ENCODE peak calls at places on chromosomes 12 and 14, in five cellular contexts. L is pancreas, R is AG09309, Z is NB4, W is progenitor cell of endocrine pancreas. B is an unnamed sample.

GRCh38 chr12:10119072-10119471 is 10.9 kb downstream of the CLEC7A start:
- DNase-seq in L (no peak), R (no peak), Z (no peak), W (no peak), B (no peak)

GRCh38 chr12:109998241-109998903 is 858 bp upstream of the ANKRD13A start:
- DNase-seq in L (no peak), R (no peak), Z (peak; percentile 49), W (no peak), B (no peak)

GRCh38 chr14:97798204-97798603 is 1001.0 kb downstream of the VRK1 start:
- DNase-seq in L (no peak), R (no peak), Z (no peak), W (no peak), B (no peak)

GRCh38 chr14:55131782-55132181 is 2.7 kb downstream of the LGALS3 start:
- DNase-seq in L (no peak), R (no peak), Z (peak; percentile 64), W (no peak), B (no peak)

GRCh38 chr12:32483499-32483898 is 84.1 kb downstream of the FGD4 start:
- DNase-seq in L (no peak), R (no peak), Z (peak; percentile 82), W (no peak), B (no peak)

GRCh38 chr14:26286066-26286791 is 311.6 kb downstream of the NOVA1 start:
- DNase-seq in L (no peak), R (no peak), Z (no peak), W (no peak), B (no peak)

GRCh38 chr14:51668870-51669269 is 17.2 kb downstream of the FRMD6 start:
- DNase-seq in L (no peak), R (no peak), Z (no peak), W (no peak), B (no peak)

GRCh38 chr12:19154696-19155095 is 25.2 kb downstream of the PLEKHA5 start:
- DNase-seq in L (no peak), R (no peak), Z (no peak), W (no peak), B (no peak)

GRCh38 chr12:52519826-52520662 is at the start of gene KRT5:
- DNase-seq in L (no peak), R (no peak), Z (no peak), W (peak; percentile 7), B (no peak)

DNA sequence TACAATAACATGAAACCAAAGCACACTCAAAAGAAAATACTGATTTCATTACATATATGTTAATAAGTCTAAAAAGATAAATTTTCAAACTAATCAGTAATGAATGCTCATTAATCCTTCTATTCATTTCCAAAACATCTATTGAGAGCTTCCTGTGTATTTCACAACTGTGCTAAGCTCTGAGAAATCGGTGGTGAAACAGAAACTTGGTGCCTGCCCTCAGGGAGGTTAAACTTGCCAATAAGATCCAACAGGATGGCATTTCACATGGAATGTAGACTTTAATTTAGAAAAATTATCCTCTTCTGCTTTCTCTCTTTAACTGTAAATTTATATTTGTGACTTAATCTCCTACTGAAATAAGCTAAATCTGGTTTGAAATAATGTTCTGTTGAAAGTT is 70.9 kb upstream of the SLC38A4 start:
- DNase-seq in L (no peak), R (no peak), Z (no peak), W (no peak), B (no peak)
- TF ChIP-seq CTCF in L (no peak), R (no peak), Z (no peak), W (no peak), B (no peak)

GRCh38 chr12:104286538-104287482 is 16.7 kb upstream of the EID3 start:
- DNase-seq in L (peak; percentile 84), R (peak; percentile 97), Z (peak; percentile 100), W (peak; percentile 67), B (no peak)
- TF ChIP-seq CTCF in L (no peak), R (no peak), Z (no peak), W (no peak), B (no peak)

DNA sequence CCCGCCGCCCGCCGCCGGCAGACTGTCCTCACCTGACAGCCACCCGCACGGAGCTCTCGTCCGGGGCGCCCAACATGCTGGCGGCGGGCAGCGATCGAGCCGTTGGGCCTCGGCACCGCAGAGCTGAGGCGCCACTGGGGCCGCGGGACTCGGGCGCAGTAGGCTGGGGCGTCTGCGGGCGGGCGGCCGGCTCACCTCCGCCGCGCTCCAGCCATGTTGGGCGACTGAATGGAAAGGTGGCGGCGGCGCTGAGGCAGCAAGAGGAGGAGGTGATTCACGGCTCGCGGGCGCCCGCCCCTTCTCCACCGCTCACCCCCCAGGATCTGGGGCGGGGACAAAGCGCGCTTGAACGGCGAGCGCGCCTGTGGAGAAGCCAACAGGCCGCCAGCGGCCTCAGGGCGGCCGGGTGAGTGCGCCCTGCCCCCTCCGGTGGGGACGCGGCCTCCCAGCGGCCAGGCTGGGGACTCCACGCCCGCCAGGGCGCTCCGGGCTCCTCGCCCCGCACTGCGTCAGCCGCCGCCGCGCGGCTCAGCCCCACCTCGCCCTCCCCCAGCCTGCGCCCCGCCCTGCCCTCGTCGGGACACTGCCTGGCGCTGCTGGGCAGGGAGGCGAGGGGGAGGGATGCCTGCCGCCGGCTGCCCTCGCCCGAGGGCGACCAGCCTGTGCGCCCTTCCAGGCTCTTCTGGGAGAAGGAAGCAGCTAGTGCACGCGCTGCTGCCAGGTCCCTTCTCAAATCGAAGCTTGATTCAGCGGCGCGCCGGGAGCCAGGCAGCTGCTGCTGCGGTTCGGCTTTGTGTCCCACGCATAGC is at the start of gene KIF21A:
- DNase-seq in L (peak; percentile 94), R (peak; percentile 59), Z (peak; percentile 88), W (peak; percentile 91), B (peak; percentile 63)
- TF ChIP-seq CTCF in L (peak; percentile 71), R (peak; percentile 31), Z (peak; percentile 24), W (peak; percentile 80), B (no peak)

GRCh38 chr12:75977952-75978671 is 53.5 kb downstream of the PHLDA1 start:
- DNase-seq in L (peak; percentile 42), R (peak; percentile 99), Z (peak; percentile 99), W (no peak), B (peak; percentile 99)
- TF ChIP-seq CTCF in L (no peak), R (no peak), Z (no peak), W (no peak), B (no peak)

GRCh38 chr12:123805119-123805518 is 43.0 kb downstream of the DNAH10 start:
- DNase-seq in L (no peak), R (no peak), Z (no peak), W (no peak), B (no peak)

GRCh38 chr12:123799227-123799626 is 37.1 kb downstream of the DNAH10 start:
- DNase-seq in L (no peak), R (no peak), Z (no peak), W (no peak), B (no peak)

GRCh38 chr12:123807002-123807401 is 44.9 kb downstream of the DNAH10 start:
- DNase-seq in L (no peak), R (no peak), Z (no peak), W (no peak), B (no peak)

GRCh38 chr12:123798518-123798917 is 36.4 kb downstream of the DNAH10 start:
- DNase-seq in L (no peak), R (no peak), Z (no peak), W (no peak), B (no peak)

DNA sequence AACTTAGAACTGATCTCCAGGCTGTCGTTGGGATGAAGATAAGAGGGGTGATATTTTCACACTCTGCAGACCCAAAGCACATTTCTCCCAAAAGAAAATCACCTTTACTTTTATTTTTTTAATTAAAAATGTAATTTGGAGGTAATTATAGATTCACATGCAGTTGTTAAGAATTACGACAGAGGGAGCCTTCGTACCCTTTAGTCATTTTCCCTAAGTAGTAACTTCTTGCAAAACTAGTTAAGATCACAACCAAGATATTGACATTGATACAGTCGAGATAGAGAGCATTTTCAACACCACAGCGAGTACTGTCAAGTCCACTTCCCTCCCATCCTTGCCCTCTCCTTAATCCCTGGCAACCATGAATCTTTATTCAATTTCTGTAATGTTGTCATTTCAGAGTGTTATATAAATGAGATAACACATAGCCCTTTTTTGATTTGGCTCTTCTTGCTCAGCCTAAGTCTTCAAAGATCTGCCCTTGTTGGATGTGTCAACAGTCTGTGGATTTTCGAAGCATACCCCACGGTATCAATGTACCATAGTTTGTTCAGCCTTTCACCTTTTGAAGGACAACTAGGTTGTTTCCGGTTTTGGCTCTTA is 39.6 kb downstream of the DNAH10 start:
- DNase-seq in L (no peak), R (peak; percentile 8), Z (peak; percentile 71), W (no peak), B (no peak)
- TF ChIP-seq CTCF in L (no peak), R (peak; percentile 54), Z (peak; percentile 57), W (no peak), B (peak; percentile 26)